ENCODE peak calls at places on chromosomes 16 and 17, in five cellular contexts. J is cardiac muscle cell; T is H9; A is effector memory CD4-positive, alpha-beta T cell; C is naive thymus-derived CD4-positive, alpha-beta T cell. V is an unnamed sample. For H3K4me1, the result is how much of the 10 kb centered on the place peaks cover.

GRCh38 chr16:58096249-58096648 is 32.9 kb downstream of the CFAP20 start:
- DNase-seq in A (no peak), T (no peak), C (no peak), J (peak), V (no peak)

GRCh38 chr17:81651692-81652091 is 4.7 kb downstream of the PDE6G start:
- DNase-seq in A (no peak), C (no peak), T (peak), J (no peak), V (no peak)

GRCh38 chr16:918068-918467 is 52.7 kb downstream of the LMF1 start:
- DNase-seq in C (no peak), J (no peak), A (no peak), T (no peak), V (peak)

GRCh38 chr16:46690281-46691178 is 1.1 kb downstream of the ORC6 start:
- DNase-seq in A (no peak), J (peak), C (no peak), T (no peak), V (peak)

GRCh38 chr16:83328936-83329335 is 478.8 kb upstream of the HSBP1 start:
- DNase-seq in C (no peak), J (no peak), A (no peak), T (no peak), V (no peak)

GRCh38 chr17:6423931-6424330 is 11.0 kb downstream of the AIPL1 start:
- DNase-seq in J (no peak), A (no peak), T (no peak), C (no peak), V (no peak)

GRCh38 chr17:19979917-19980770 is 2.5 kb upstream of the AKAP10 start:
- DNase-seq in J (no peak), T (peak), C (no peak), A (no peak), V (peak)

GRCh38 chr16:4702466-4702808 is 9.1 kb downstream of the NUDT16L1 start:
- DNase-seq in C (no peak), T (no peak), J (no peak), A (no peak), V (peak)

GRCh38 chr16:87235810-87236515 is 81.2 kb downstream of the C16orf95 start:
- DNase-seq in C (no peak), T (peak), J (no peak), A (no peak), V (no peak)

GRCh38 chr17:28807925-28808641 is 34.5 kb downstream of the FAM222B start:
- DNase-seq in J (no peak), C (no peak), T (no peak), A (no peak), V (no peak)

GRCh38 chr16:67987460-67988160 is 7.3 kb upstream of the DPEP3 start:
- DNase-seq in C (no peak), A (no peak), J (no peak), T (no peak), V (no peak)

GRCh38 chr16:87855852-87856715 is 13.2 kb downstream of the SLC7A5 start:
- DNase-seq in J (no peak), T (no peak), C (no peak), A (no peak), V (peak)

GRCh38 chr16:15450624-15451023 is 16.2 kb downstream of the BMERB1 start:
- DNase-seq in J (no peak), A (no peak), C (no peak), T (no peak), V (peak)

GRCh38 chr17:41567317-41567716 is 4.5 kb downstream of the KRT9 start:
- DNase-seq in T (no peak), A (no peak), C (no peak), J (no peak), V (no peak)

GRCh38 chr16:84659656-84660300 is 11.5 kb downstream of the KLHL36 start:
- DNase-seq in A (no peak), T (no peak), J (no peak), C (no peak), V (no peak)

GRCh38 chr17:19392303-19392702 is 5.3 kb upstream of the MFAP4 start:
- DNase-seq in J (no peak), T (no peak), C (no peak), A (no peak), V (no peak)

GRCh38 chr16:82633964-82634600 is 7.3 kb downstream of the CDH13 start:
- DNase-seq in C (no peak), J (no peak), T (no peak), A (no peak), V (peak)

GRCh38 chr17:59753522-59754467 is 46.3 kb downstream of the VMP1 start:
- DNase-seq in C (no peak), J (peak), A (no peak), T (no peak), V (peak)

GRCh38 chr16:85600905-85601639 is 12.1 kb upstream of the GSE1 start:
- DNase-seq in T (no peak), A (no peak), C (no peak), J (no peak), V (no peak)

GRCh38 chr17:8041249-8041928 is 2.5 kb downstream of the ALOX15B start:
- DNase-seq in C (no peak), T (no peak), J (peak), A (no peak), V (peak)

GRCh38 chr16:73405851-73406250 is 357.9 kb upstream of the ZFHX3 start:
- DNase-seq in T (no peak), J (no peak), A (no peak), C (no peak), V (no peak)

GRCh38 chr17:32102172-32102571 is 40.1 kb upstream of the RHOT1 start:
- DNase-seq in A (no peak), T (no peak), C (no peak), J (no peak), V (no peak)

GRCh38 chr17:2906907-2907306 is 110.7 kb downstream of the RAP1GAP2 start:
- DNase-seq in J (no peak), C (no peak), T (peak), A (no peak), V (no peak)

GRCh38 chr16:66134875-66135274 is 231.6 kb upstream of the CDH5 start:
- DNase-seq in A (no peak), J (no peak), C (no peak), T (no peak), V (no peak)

GRCh38 chr17:28467456-28468025 is 5.9 kb upstream of the SLC13A2 start:
- DNase-seq in A (no peak), C (no peak), J (no peak), T (no peak), V (no peak)

GRCh38 chr17:43212641-43213490 is 1.2 kb downstream of the TMEM106A start:
- DNase-seq in J (no peak), T (no peak), C (no peak), A (no peak), V (peak)

GRCh38 chr16:85490971-85491771 is 122.0 kb upstream of the GSE1 start:
- DNase-seq in C (no peak), A (no peak), T (peak), J (no peak), V (peak)

GRCh38 chr16:77414752-77415231 is 20.0 kb downstream of the ADAMTS18 start:
- DNase-seq in T (no peak), A (no peak), J (no peak), C (no peak), V (no peak)

GRCh38 chr16:82917886-82918595 is 291.3 kb downstream of the CDH13 start:
- DNase-seq in C (no peak), J (no peak), T (no peak), A (no peak), V (no peak)

DNA sequence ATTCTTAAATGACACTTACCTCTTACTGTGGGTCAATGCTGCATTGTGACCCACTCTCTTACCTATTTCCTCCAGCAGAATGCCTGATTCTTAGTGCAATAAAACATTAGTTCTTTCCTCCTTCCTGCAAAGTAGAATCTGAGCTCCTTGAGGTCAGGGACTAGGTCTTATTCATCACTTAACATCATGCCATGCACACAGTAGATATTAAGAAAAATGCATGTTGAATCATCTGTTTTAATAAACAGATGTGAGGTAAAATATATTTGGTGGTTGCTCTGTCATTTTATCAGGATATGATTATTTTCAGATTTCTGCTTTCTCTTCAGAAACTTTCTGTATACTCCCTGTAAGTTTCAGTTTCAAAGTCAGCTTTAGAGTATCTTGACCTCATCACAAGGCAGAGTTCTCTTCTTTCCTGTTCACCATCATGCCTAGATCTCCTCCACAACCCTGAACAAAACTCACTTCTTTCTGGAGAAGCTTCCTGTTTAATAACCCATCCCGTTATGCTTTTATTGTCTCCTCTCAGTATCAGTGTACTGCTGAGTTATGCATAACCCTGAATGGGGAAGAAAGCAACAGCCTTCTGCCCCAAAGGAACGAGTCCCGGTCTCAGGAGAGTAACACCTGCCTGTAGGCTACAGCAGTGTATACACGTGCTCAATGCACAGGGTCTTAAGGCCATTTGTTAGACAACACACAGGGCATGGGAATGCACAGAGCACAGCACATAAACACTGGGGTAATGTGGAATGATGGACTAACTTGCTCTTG is 30.3 kb upstream of the SUPT4H1 start:
- DNase-seq in T (no peak), A (no peak), J (no peak), C (no peak), V (no peak)
- H3K27ac ChIP-seq in T (no peak), A (no peak), J (no peak), C (peak), V (peak)

DNA sequence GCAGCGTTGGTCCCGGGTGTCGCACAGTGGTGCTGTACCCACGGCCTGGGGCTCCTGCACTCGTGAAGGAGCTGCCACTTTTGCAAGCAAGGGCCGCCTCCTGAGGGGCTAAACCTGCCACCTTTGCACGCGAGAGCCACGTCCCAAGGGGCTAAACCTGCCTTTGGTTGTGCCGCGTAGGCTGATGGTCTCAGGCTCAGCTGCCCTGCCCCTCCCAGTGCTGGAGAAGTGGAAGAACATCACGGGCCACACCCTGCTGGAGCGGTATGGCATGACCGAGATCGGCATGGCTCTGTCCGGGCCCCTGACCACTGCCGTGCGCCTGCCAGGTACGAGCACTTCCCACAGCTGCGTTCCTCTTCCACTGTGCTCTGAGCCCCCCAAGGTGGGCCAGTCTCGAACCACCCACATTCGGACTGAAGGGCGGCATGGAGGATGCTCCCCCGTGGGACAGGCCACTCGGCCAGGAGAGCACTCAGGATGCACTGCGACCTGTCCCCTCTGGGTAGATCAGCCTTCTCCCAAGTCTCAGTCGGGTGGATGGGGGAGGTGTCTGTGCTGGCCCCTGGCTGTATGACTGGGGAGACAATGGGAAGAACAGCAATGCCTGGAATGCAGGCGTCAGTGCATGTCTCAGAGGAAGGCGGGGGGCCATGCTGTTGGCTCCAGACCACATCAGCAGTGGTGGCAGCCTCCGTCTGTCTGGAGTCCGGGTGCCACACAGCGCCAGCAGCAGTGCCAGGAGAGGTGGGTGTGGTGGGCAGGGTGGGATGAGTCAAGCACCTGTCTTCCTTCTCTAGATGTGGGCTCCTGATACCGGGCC is 20.7 kb downstream of the ACSF3 start:
- DNase-seq in T (peak), C (no peak), J (no peak), A (peak), V (no peak)
- H3K4me1 ChIP-seq in T (under half), C (under half), J (under half), A (under half), V (under half)

GRCh38 chr17:77666881-77667395 is 291.6 kb upstream of the TNRC6C start:
- DNase-seq in J (no peak), A (peak), T (no peak), C (peak), V (no peak)

GRCh38 chr17:77670125-77670524 is 288.4 kb upstream of the TNRC6C start:
- DNase-seq in C (no peak), J (no peak), T (no peak), A (no peak), V (no peak)

GRCh38 chr17:77667478-77667877 is 291.0 kb upstream of the TNRC6C start:
- DNase-seq in J (no peak), A (no peak), T (no peak), C (no peak), V (no peak)

GRCh38 chr17:77666480-77666879 is 292.0 kb upstream of the TNRC6C start:
- DNase-seq in T (no peak), J (no peak), C (no peak), A (no peak), V (no peak)

GRCh38 chr17:77668518-77668917 is 290.0 kb upstream of the TNRC6C start:
- DNase-seq in T (no peak), C (no peak), A (no peak), J (no peak), V (no peak)
- H3K27ac ChIP-seq in T (no peak), C (no peak), A (peak), J (no peak), V (no peak)

DNA sequence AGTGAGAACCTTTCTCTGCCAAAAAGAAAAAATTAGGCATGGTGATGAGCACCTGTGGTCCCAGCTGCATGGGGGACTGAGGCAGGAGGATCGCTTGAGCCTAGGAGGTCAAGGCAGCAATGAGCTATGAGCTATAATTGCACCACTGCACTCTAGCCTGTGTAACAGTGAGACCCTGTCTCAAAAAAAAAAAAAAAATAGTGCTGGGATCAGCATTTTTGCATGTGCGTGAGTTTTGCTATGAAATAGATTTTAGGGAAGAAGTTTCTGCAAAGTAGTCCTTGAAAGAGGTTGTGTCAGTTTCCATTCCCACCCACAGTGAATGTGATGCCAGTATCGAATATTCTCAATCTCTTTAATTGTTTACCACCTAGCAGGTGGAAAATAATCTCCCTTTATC is 26.3 kb upstream of the ARHGAP17 start:
- DNase-seq in T (no peak), A (no peak), J (no peak), C (no peak), V (no peak)
- H3K4me1 ChIP-seq in T (under half), A (under half), J (under half), C (under half), V (under half)

GRCh38 chr17:55730808-55731207 is 8.1 kb upstream of the TMEM100 start:
- DNase-seq in A (no peak), J (no peak), C (no peak), T (no peak), V (no peak)
- H3K27ac ChIP-seq in A (no peak), J (no peak), C (no peak), T (no peak), V (no peak)

DNA sequence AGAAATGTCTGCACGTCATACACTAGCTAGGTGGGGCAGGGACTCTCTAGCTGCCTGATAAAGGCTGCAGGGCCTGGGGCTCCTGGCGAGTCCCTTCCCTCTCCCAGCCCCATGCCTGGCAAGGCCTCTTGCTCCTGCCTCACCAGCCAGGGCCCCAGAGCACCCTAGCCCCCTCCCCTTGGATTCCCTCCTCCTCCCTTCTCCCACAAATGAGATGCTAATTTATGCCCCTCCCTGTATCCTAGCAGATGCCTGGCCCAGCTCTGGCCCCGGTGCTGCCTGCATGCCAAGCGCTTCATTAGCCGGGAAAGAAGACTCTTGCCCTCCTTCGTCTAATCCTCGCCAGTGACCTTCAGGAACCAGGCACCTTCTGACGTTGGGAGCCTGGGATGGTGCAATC is 127.9 kb downstream of the SDK2 start:
- DNase-seq in T (no peak), J (no peak), A (no peak), C (no peak), V (no peak)
- H3K4me1 ChIP-seq in T (under half), J (under half), A (under half), C (under half), V (under half)

V was measured in colonic mucosa.